ENCODE peak calls at places on chromosome 17, in eight cellular contexts. U is cardiac muscle cell, Z is natural killer cell, P is neural progenitor cell, R is heart left ventricle, T is GM06990, I is ovary, B is GM12865. N is an unnamed sample.

GRCh38 chr17:49227436-49228261 is 2.9 kb downstream of the PHOSPHO1 start:
- DNase-seq in U (peak), Z (peak), P (peak), R (peak), T (no peak), I (no peak), B (peak), N (peak)

GRCh38 chr17:61309857-61310256 is 89.8 kb upstream of the TBX2 start:
- DNase-seq in U (peak), Z (no peak), P (no peak), R (no peak), T (no peak), I (no peak), B (no peak), N (no peak)

GRCh38 chr17:13995856-13996635 is 73.3 kb upstream of the COX10 start:
- DNase-seq in U (no peak), Z (no peak), P (no peak), R (no peak), T (no peak), I (no peak), B (no peak), N (no peak)

GRCh38 chr17:57211543-57211942 is 44.8 kb upstream of the MSI2 start:
- DNase-seq in U (no peak), Z (no peak), P (no peak), R (no peak), T (no peak), I (no peak), B (no peak), N (no peak)

GRCh38 chr17:12624221-12624620 is 41.5 kb upstream of the MYOCD start:
- DNase-seq in U (no peak), Z (no peak), P (no peak), R (no peak), T (no peak), I (no peak), B (no peak), N (no peak)

GRCh38 chr17:65158081-65158480 is 20.9 kb downstream of the RGS9 start:
- DNase-seq in U (no peak), Z (no peak), P (no peak), R (no peak), T (no peak), I (no peak), B (no peak), N (peak)

GRCh38 chr17:47855737-47856136 is 4.8 kb upstream of the SP6 start:
- DNase-seq in U (peak), Z (no peak), P (no peak), R (no peak), T (no peak), I (no peak), B (no peak), N (no peak)

GRCh38 chr17:81932333-81932983 is 4.6 kb downstream of the PYCR1 start:
- DNase-seq in U (no peak), Z (no peak), P (no peak), R (no peak), T (no peak), I (no peak), B (no peak), N (peak)

GRCh38 chr17:30290077-30290476 is 1.7 kb downstream of the BLMH start:
- DNase-seq in U (no peak), Z (no peak), P (no peak), R (no peak), T (no peak), I (no peak), B (no peak), N (no peak)

GRCh38 chr17:37801131-37801530 is 56.3 kb upstream of the HNF1B start:
- DNase-seq in U (no peak), Z (no peak), P (no peak), R (no peak), T (no peak), I (no peak), B (no peak), N (no peak)

GRCh38 chr17:7677388-7678067 is 9.8 kb downstream of the TP53 start:
- DNase-seq in U (no peak), Z (no peak), P (peak), R (no peak), T (no peak), I (no peak), B (no peak), N (no peak)

GRCh38 chr17:58756246-58757161 is 850 bp downstream of the PPM1E start:
- DNase-seq in U (peak), Z (no peak), P (peak), R (peak), T (peak), I (no peak), B (no peak), N (peak)

GRCh38 chr17:48444531-48445247 is 14.7 kb upstream of the SKAP1 start:
- DNase-seq in U (no peak), Z (no peak), P (no peak), R (no peak), T (peak), I (no peak), B (peak), N (peak)

GRCh38 chr17:77320501-77321256 is 179.9 kb downstream of the SEC14L1 start:
- DNase-seq in U (peak), Z (no peak), P (no peak), R (peak), T (peak), I (peak), B (peak), N (peak)

GRCh38 chr17:48442819-48443218 is 12.8 kb upstream of the SKAP1 start:
- DNase-seq in U (no peak), Z (no peak), P (no peak), R (no peak), T (no peak), I (no peak), B (no peak), N (peak)

GRCh38 chr17:65131946-65132345 is 5.2 kb upstream of the RGS9 start:
- DNase-seq in U (no peak), Z (no peak), P (no peak), R (no peak), T (no peak), I (no peak), B (no peak), N (no peak)

GRCh38 chr17:79388556-79389295 is 222.1 kb downstream of the RBFOX3 start:
- DNase-seq in U (peak), Z (no peak), P (peak), R (no peak), T (no peak), I (no peak), B (peak), N (peak)
- TF ChIP-seq CTCF in U (peak), Z (peak), P (peak), R (peak), T (peak), I (no peak), B (peak), N (peak)

GRCh38 chr17:78581304-78581703 is 4.1 kb upstream of the DNAH17 start:
- DNase-seq in U (no peak), Z (no peak), P (peak), R (no peak), T (no peak), I (no peak), B (no peak), N (no peak)
- TF ChIP-seq CTCF in U (no peak), Z (no peak), P (no peak), R (no peak), T (no peak), I (no peak), B (no peak), N (no peak)

GRCh38 chr17:44899074-44899782 is at the start of gene EFTUD2:
- DNase-seq in U (peak), Z (peak), P (peak), R (peak), T (peak), I (peak), B (peak), N (peak)
- TF ChIP-seq CTCF in U (no peak), Z (no peak), P (no peak), R (no peak), T (no peak), I (peak), B (no peak), N (no peak)

DNA sequence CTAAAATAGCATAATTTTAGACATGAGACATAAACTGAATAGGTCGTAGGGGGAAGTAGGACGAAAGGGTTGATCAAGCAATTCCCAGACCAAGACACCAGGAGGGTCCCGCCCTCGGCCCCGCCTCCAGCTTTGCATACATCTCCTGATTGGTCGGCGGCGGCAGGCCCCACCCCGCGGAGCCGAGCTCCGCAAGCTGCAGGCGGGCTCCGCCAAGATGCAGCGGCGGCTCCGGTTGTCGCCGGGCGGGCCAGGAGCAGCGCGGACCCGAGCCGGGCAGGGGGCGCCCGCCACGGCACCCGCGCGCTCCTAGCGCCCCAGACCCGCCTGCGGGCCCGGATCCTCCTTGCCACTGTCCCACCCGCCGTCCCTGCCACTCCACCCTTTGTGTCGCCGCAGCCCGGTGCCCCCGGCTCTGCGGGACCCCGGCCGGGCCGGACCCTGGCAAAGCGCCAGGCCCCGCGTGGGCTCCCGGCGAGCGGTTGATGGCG is at the start of gene CDR2L:
- DNase-seq in U (peak), Z (peak), P (peak), R (peak), T (peak), I (peak), B (peak), N (peak)
- TF ChIP-seq CTCF in U (no peak), Z (no peak), P (peak), R (no peak), T (no peak), I (no peak), B (no peak), N (no peak)

GRCh38 chr17:10843806-10844205 is 5.9 kb upstream of the PIRT start:
- DNase-seq in U (peak), Z (no peak), P (no peak), R (no peak), T (no peak), I (no peak), B (no peak), N (no peak)

GRCh38 chr17:10842658-10843057 is 4.8 kb upstream of the PIRT start:
- DNase-seq in U (no peak), Z (no peak), P (no peak), R (no peak), T (no peak), I (no peak), B (no peak), N (no peak)

GRCh38 chr17:10844667-10845387 is 6.9 kb upstream of the PIRT start:
- DNase-seq in U (peak), Z (peak), P (peak), R (peak), T (peak), I (peak), B (peak), N (peak)

DNA sequence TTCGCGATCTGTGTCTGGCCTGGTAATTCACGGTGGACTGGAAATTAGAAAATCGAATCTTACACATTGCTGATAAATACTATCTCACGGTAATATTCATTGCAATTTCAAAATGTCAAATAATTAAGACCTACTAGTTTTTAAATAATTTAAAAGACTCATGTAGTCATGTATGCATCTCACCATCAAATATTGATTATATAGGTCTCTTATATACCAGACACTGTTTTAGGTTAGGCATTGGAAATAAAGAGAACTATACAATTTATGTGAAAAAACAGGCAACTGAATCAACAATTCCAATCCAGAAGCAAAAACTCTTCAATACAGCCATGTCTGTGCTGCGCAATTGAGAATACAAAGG is 7.5 kb upstream of the PIRT start:
- DNase-seq in U (no peak), Z (no peak), P (no peak), R (no peak), T (no peak), I (no peak), B (no peak), N (no peak)
- TF ChIP-seq CTCF in U (no peak), Z (peak), P (no peak), R (no peak), T (no peak), I (no peak), B (no peak), N (no peak)